ENCODE peak calls at places on chromosome 20, in five cellular contexts. S is spleen, X is heart left ventricle, D is GM23248, U is right atrium auricular region. Y is an unnamed sample.

GRCh38 chr20:49543858-49544437 is 24.0 kb downstream of the PTGIS start:
- DNase-seq in S (no peak), D (no peak), U (peak), X (no peak), Y (no peak)

GRCh38 chr20:60470366-60470765 is 512.1 kb downstream of the CDH26 start:
- DNase-seq in D (no peak), X (no peak), S (no peak), U (peak), Y (no peak)

GRCh38 chr20:8901237-8902025 is 167.5 kb upstream of the PLCB4 start:
- DNase-seq in X (peak), S (no peak), D (peak), U (no peak), Y (peak)

GRCh38 chr20:50245561-50246366 is 55.1 kb downstream of the CEBPB start:
- DNase-seq in X (no peak), S (no peak), D (peak), U (no peak), Y (no peak)

GRCh38 chr20:63733579-63734081 is 2.8 kb upstream of the LIME1 start:
- DNase-seq in S (no peak), U (no peak), D (no peak), X (no peak), Y (no peak)

GRCh38 chr20:57633945-57634491 is 13.8 kb upstream of the ZBP1 start:
- DNase-seq in U (no peak), X (no peak), S (no peak), D (no peak), Y (no peak)

GRCh38 chr20:63417213-63418120 is 55.0 kb downstream of the KCNQ2 start:
- DNase-seq in X (no peak), S (no peak), U (no peak), D (no peak), Y (no peak)

GRCh38 chr20:36542019-36542488 is 735 bp downstream of the MYL9 start:
- DNase-seq in S (peak), U (no peak), D (peak), X (peak), Y (peak)

GRCh38 chr20:49245921-49246740 is 26.9 kb downstream of the DDX27 start:
- DNase-seq in X (peak), S (no peak), D (peak), U (no peak), Y (no peak)

GRCh38 chr20:61499859-61500258 is 247.8 kb downstream of the CDH4 start:
- DNase-seq in U (no peak), X (no peak), S (no peak), D (peak), Y (no peak)

GRCh38 chr20:52305029-52305645 is 113.6 kb upstream of the ZFP64 start:
- DNase-seq in D (peak), S (no peak), U (no peak), X (no peak), Y (no peak)

GRCh38 chr20:46970937-46971630 is 76.4 kb downstream of the EYA2 start:
- DNase-seq in D (peak), X (no peak), U (no peak), S (no peak), Y (no peak)

GRCh38 chr20:63441136-63441776 is 31.2 kb downstream of the KCNQ2 start:
- DNase-seq in U (no peak), D (no peak), X (no peak), S (no peak), Y (no peak)

GRCh38 chr20:37579091-37579490 is 51.4 kb upstream of the BLCAP start:
- DNase-seq in D (no peak), X (no peak), U (no peak), S (no peak), Y (no peak)

GRCh38 chr20:63808964-63809674 is 21.9 kb downstream of the ZBTB46 start:
- DNase-seq in S (no peak), U (no peak), D (no peak), X (no peak), Y (no peak)

GRCh38 chr20:8464368-8464767 is 332.3 kb downstream of the PLCB1 start:
- DNase-seq in S (no peak), X (no peak), U (no peak), D (no peak), Y (no peak)

GRCh38 chr20:48051810-48052491 is 266.7 kb upstream of the SULF2 start:
- DNase-seq in U (no peak), X (no peak), S (no peak), D (peak), Y (no peak)

GRCh38 chr20:37348643-37349516 is 2.9 kb downstream of the SRC start:
- DNase-seq in S (peak), X (no peak), U (no peak), D (no peak), Y (no peak)

GRCh38 chr20:57088436-57088835 is 178.0 kb downstream of the BMP7 start:
- DNase-seq in X (no peak), S (no peak), U (no peak), D (peak), Y (no peak)

GRCh38 chr20:49138431-49138830 is 49.7 kb downstream of the STAU1 start:
- DNase-seq in X (no peak), D (no peak), S (no peak), U (no peak), Y (no peak)

GRCh38 chr20:21707999-21708737 is 2.7 kb downstream of the PAX1 start:
- DNase-seq in D (no peak), X (no peak), S (no peak), U (no peak), Y (no peak)
- H3K4me3 ChIP-seq in D (no peak), X (no peak), S (no peak), U (no peak), Y (no peak)

DNA sequence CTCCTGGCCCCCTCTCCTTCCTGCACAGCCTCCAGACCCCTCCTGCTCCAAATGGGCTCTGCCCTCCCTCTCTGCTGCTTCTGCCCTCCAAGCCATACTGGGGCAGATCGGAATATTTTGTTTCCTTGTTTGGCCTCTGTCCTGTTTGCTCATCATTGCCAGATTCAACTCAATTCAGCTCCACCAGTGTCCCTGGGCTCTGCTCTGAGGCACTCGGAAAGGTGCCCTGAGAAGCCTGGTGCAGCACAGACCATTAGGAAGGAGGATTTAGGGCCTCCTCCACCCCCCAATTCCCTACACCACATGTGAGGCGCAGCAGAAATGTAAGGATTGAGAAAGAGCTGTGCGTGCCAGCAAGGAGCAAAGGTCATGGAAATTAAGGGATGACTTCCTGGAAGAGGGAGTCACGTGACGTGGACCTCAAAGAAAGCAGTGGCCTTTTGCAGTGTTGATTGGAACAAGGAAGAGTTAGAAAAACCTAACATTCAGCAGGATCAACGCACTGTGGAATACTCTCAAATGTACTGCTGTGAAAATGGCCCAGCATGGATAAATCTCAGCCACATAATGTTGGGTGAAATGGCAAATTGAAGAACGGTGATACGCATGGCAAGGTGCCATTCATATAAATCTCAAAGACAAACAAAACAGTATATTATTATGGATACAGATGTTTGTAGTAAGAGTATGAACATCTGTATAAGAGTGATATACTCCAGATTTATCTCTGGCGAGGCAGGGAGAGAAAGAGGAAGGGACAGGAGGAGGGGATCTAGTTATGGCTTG is 229.5 kb upstream of the RNF24 start:
- DNase-seq in S (no peak), U (no peak), X (no peak), D (no peak), Y (no peak)
- H3K4me3 ChIP-seq in S (no peak), U (no peak), X (no peak), D (no peak), Y (no peak)

DNA sequence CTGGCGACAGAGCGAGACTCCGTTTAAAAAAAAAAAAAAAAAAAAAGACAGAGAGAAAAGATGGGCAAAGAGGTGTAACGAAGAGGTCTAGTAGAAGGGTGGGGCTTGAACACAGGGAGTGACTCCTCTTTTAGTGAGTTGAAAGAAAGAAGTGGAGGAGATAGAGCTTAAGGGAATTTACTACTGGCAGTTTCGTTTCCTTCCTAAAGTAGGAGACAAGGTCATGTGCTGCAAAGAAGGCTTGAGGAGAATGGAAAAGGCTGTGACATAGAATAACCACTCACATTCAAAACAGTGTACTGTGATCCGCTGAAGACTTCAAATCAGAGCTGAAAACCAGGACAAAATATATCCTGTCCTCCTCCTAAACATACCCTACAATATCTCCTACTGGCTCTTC is 63.8 kb upstream of the EIF2S2 start:
- DNase-seq in S (no peak), X (no peak), D (no peak), U (no peak), Y (no peak)
- H3K4me3 ChIP-seq in S (no peak), X (no peak), D (no peak), U (no peak), Y (no peak)

DNA sequence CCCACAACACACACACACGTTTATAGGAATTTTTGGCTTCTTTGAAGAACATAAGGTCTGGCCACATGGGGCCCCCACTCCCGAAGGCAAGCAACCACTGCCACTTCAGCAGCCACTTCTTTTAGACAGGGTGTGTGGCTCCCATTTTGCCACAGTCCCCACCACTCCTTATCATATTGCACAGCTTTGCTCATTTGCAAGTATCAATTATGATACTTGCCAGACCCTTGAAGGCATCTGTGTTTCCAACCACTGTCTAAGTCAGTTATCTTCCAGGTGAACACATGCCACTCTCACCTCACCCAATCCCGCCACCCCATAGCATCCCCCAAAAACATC is 73.1 kb downstream of the NOL4L start:
- DNase-seq in S (no peak), D (no peak), U (no peak), X (no peak), Y (no peak)
- H3K4me3 ChIP-seq in S (no peak), D (no peak), U (no peak), X (no peak), Y (no peak)